ENCODE peak calls at places on chromosome X, in ten cellular contexts. Y is NCI-H2081; A is activated CD4-positive, alpha-beta T cell treated with anti-CD3 and anti-CD28 coated beads, Interleukin-2, amount 10 ng/mL, durations not matched to agents 7 days and 5 days; Z is MCF 10A; C is Daoy; S is iris pigment epithelial cell; M is COR-L47; O is NCI-H1694; D is NCI-H2029; U is tibial artery. F is an unnamed sample.

GRCh38 chrX:19127649-19128168 is 5.4 kb upstream of the ADGRG2 start:
- DNase-seq in Y (no peak), A (no peak), Z (peak; percentile 88), C (peak; percentile 29), S (peak; percentile 73), M (no peak), O (no peak), D (no peak), U (no peak), F (peak; percentile 87)

GRCh38 chrX:44975666-44976263 is 102.8 kb downstream of the KDM6A start:
- DNase-seq in Y (no peak), A (no peak), Z (peak; percentile 25), C (no peak), S (peak; percentile 9), M (no peak), O (no peak), D (no peak), U (no peak), F (no peak)

GRCh38 chrX:66262807-66263206 is 98.8 kb downstream of the HEPH start:
- DNase-seq in Y (no peak), A (no peak), Z (no peak), C (no peak), S (no peak), M (no peak), O (no peak), D (no peak), U (no peak), F (no peak)

GRCh38 chrX:54043696-54044125 is 562 bp downstream of the PHF8 start:
- DNase-seq in Y (peak; percentile 62), A (peak; percentile 36), Z (peak; percentile 43), C (peak; percentile 44), S (peak; percentile 26), M (no peak), O (no peak), D (no peak), U (no peak), F (peak; percentile 17)

GRCh38 chrX:75151828-75152592 is 4.1 kb downstream of the ABCB7 start:
- DNase-seq in Y (no peak), A (no peak), Z (peak; percentile 34), C (no peak), S (peak; percentile 34), M (no peak), O (no peak), D (no peak), U (no peak), F (peak; percentile 12)

GRCh38 chrX:21153503-21153902 is 220.7 kb upstream of the CNKSR2 start:
- DNase-seq in Y (no peak), A (no peak), Z (peak; percentile 6), C (no peak), S (no peak), M (no peak), O (no peak), D (no peak), U (no peak), F (peak; percentile 55)

GRCh38 chrX:118534716-118535493 is 39.3 kb downstream of the DOCK11 start:
- DNase-seq in Y (no peak), A (no peak), Z (no peak), C (peak; percentile 11), S (no peak), M (no peak), O (no peak), D (no peak), U (no peak), F (no peak)

GRCh38 chrX:141221611-141222010 is 20.7 kb downstream of the SPANXC start:
- DNase-seq in Y (no peak), A (no peak), Z (no peak), C (peak; percentile 10), S (no peak), M (no peak), O (no peak), D (no peak), U (no peak), F (no peak)

GRCh38 chrX:47585273-47585672 is 3.0 kb downstream of the TIMP1 start:
- DNase-seq in Y (no peak), A (no peak), Z (no peak), C (no peak), S (peak; percentile 51), M (no peak), O (no peak), D (no peak), U (no peak), F (no peak)

GRCh38 chrX:153886915-153887314 is 942 bp upstream of the L1CAM start:
- DNase-seq in Y (no peak), A (no peak), Z (no peak), C (peak; percentile 37), S (no peak), M (no peak), O (no peak), D (no peak), U (no peak), F (no peak)

GRCh38 chrX:153398275-153398960 is 2.7 kb downstream of the PNMA6E start:
- DNase-seq in Y (no peak), A (no peak), Z (no peak), C (no peak), S (no peak), M (no peak), O (no peak), D (peak; percentile 13), U (no peak), F (no peak)

GRCh38 chrX:67044029-67044653 is 405.3 kb upstream of the EDA2R start:
- DNase-seq in Y (no peak), A (no peak), Z (no peak), C (no peak), S (no peak), M (no peak), O (no peak), D (no peak), U (no peak), F (no peak)